ENCODE peak calls at places on chromosomes 7 and 10, in eight cellular contexts. One of them, this sample, is unnamed.

GRCh38 chr10:30055094-30055701 is 4.2 kb downstream of the JCAD start:
- DNase-seq in psoas muscle: no peak
- DNase-seq in neural crest cell: no peak
- DNase-seq in frontal cortex: no peak
- DNase-seq in CD8-positive, alpha-beta T cell: no peak
- DNase-seq in brain microvascular endothelial cell: no peak
- DNase-seq in prostate gland: no peak
- DNase-seq in erythroblast: no peak
- DNase-seq in this sample: no peak

GRCh38 chr7:69445549-69445948 is 152.7 kb upstream of the AUTS2 start:
- DNase-seq in CD8-positive, alpha-beta T cell: no peak
- DNase-seq in frontal cortex: no peak
- DNase-seq in neural crest cell: no peak
- DNase-seq in prostate gland: no peak
- DNase-seq in erythroblast: no peak
- DNase-seq in brain microvascular endothelial cell: no peak
- DNase-seq in psoas muscle: no peak
- DNase-seq in this sample: no peak

GRCh38 chr10:72800000-72800740 is 93.4 kb upstream of the OIT3 start:
- DNase-seq in brain microvascular endothelial cell: no peak
- DNase-seq in erythroblast: no peak
- DNase-seq in CD8-positive, alpha-beta T cell: no peak
- DNase-seq in neural crest cell: no peak
- DNase-seq in frontal cortex: no peak
- DNase-seq in prostate gland: no peak
- DNase-seq in psoas muscle: no peak
- DNase-seq in this sample: no peak

GRCh38 chr10:6980353-6980752 is 400.3 kb upstream of the PRKCQ start:
- DNase-seq in CD8-positive, alpha-beta T cell: no peak
- DNase-seq in brain microvascular endothelial cell: no peak
- DNase-seq in frontal cortex: no peak
- DNase-seq in erythroblast: no peak
- DNase-seq in psoas muscle: no peak
- DNase-seq in neural crest cell: no peak
- DNase-seq in prostate gland: no peak
- DNase-seq in this sample: no peak

GRCh38 chr7:107742678-107743566 is 1.0 kb upstream of the CBLL1 start:
- DNase-seq in prostate gland: peak
- DNase-seq in neural crest cell: no peak
- DNase-seq in CD8-positive, alpha-beta T cell: peak
- DNase-seq in erythroblast: no peak
- DNase-seq in brain microvascular endothelial cell: no peak
- DNase-seq in frontal cortex: peak
- DNase-seq in psoas muscle: peak
- DNase-seq in this sample: no peak

GRCh38 chr10:50295367-50295766 is 44.1 kb upstream of the ASAH2 start:
- DNase-seq in erythroblast: no peak
- DNase-seq in frontal cortex: no peak
- DNase-seq in brain microvascular endothelial cell: no peak
- DNase-seq in neural crest cell: no peak
- DNase-seq in prostate gland: no peak
- DNase-seq in psoas muscle: no peak
- DNase-seq in CD8-positive, alpha-beta T cell: no peak
- DNase-seq in this sample: no peak

GRCh38 chr10:119665901-119666708 is 14.9 kb downstream of the BAG3 start:
- DNase-seq in psoas muscle: no peak
- DNase-seq in brain microvascular endothelial cell: no peak
- DNase-seq in CD8-positive, alpha-beta T cell: no peak
- DNase-seq in erythroblast: no peak
- DNase-seq in frontal cortex: no peak
- DNase-seq in neural crest cell: no peak
- DNase-seq in prostate gland: no peak
- DNase-seq in this sample: no peak

GRCh38 chr10:47024399-47025252 is 113.4 kb downstream of the PTPN20 start:
- DNase-seq in brain microvascular endothelial cell: peak
- DNase-seq in neural crest cell: peak
- DNase-seq in frontal cortex: peak
- DNase-seq in prostate gland: peak
- DNase-seq in CD8-positive, alpha-beta T cell: peak
- DNase-seq in erythroblast: peak
- DNase-seq in psoas muscle: peak
- DNase-seq in this sample: peak

GRCh38 chr10:126583507-126584200 is 86.8 kb downstream of the C10orf90 start:
- DNase-seq in neural crest cell: no peak
- DNase-seq in brain microvascular endothelial cell: no peak
- DNase-seq in CD8-positive, alpha-beta T cell: no peak
- DNase-seq in erythroblast: no peak
- DNase-seq in frontal cortex: no peak
- DNase-seq in psoas muscle: no peak
- DNase-seq in prostate gland: no peak
- DNase-seq in this sample: no peak

GRCh38 chr10:13660545-13660920 is 73.8 kb downstream of the PRPF18 start:
- DNase-seq in neural crest cell: no peak
- DNase-seq in psoas muscle: no peak
- DNase-seq in CD8-positive, alpha-beta T cell: no peak
- DNase-seq in prostate gland: no peak
- DNase-seq in frontal cortex: no peak
- DNase-seq in brain microvascular endothelial cell: no peak
- DNase-seq in erythroblast: no peak
- DNase-seq in this sample: no peak

GRCh38 chr10:92965314-92965713 is 95.3 kb upstream of the CYP26C1 start:
- DNase-seq in frontal cortex: no peak
- DNase-seq in neural crest cell: no peak
- DNase-seq in prostate gland: no peak
- DNase-seq in CD8-positive, alpha-beta T cell: no peak
- DNase-seq in psoas muscle: no peak
- DNase-seq in erythroblast: peak
- DNase-seq in brain microvascular endothelial cell: no peak
- DNase-seq in this sample: no peak

GRCh38 chr7:98217623-98218582 is 6.7 kb downstream of the BHLHA15 start:
- DNase-seq in brain microvascular endothelial cell: no peak
- DNase-seq in prostate gland: no peak
- DNase-seq in CD8-positive, alpha-beta T cell: no peak
- DNase-seq in psoas muscle: peak
- DNase-seq in erythroblast: no peak
- DNase-seq in frontal cortex: peak
- DNase-seq in neural crest cell: peak
- DNase-seq in this sample: no peak

GRCh38 chr10:13871087-13871486 is 284.3 kb downstream of the PRPF18 start:
- DNase-seq in prostate gland: no peak
- DNase-seq in CD8-positive, alpha-beta T cell: no peak
- DNase-seq in erythroblast: no peak
- DNase-seq in psoas muscle: no peak
- DNase-seq in frontal cortex: no peak
- DNase-seq in brain microvascular endothelial cell: no peak
- DNase-seq in neural crest cell: no peak
- DNase-seq in this sample: no peak

GRCh38 chr10:72658696-72659400 is 33.0 kb upstream of the MICU1 start:
- DNase-seq in erythroblast: no peak
- DNase-seq in frontal cortex: no peak
- DNase-seq in brain microvascular endothelial cell: no peak
- DNase-seq in prostate gland: no peak
- DNase-seq in CD8-positive, alpha-beta T cell: no peak
- DNase-seq in psoas muscle: no peak
- DNase-seq in neural crest cell: no peak
- DNase-seq in this sample: no peak

GRCh38 chr10:25758041-25758457 is 176.0 kb upstream of the MYO3A start:
- DNase-seq in frontal cortex: peak
- DNase-seq in brain microvascular endothelial cell: peak
- DNase-seq in prostate gland: no peak
- DNase-seq in CD8-positive, alpha-beta T cell: no peak
- DNase-seq in erythroblast: peak
- DNase-seq in neural crest cell: peak
- DNase-seq in psoas muscle: no peak
- DNase-seq in this sample: no peak

GRCh38 chr7:21256310-21256877 is 171.5 kb upstream of the SP4 start:
- DNase-seq in brain microvascular endothelial cell: peak
- DNase-seq in psoas muscle: no peak
- DNase-seq in frontal cortex: peak
- DNase-seq in prostate gland: peak
- DNase-seq in neural crest cell: no peak
- DNase-seq in CD8-positive, alpha-beta T cell: peak
- DNase-seq in erythroblast: peak
- DNase-seq in this sample: no peak

GRCh38 chr10:73954737-73955136 is 43.2 kb upstream of the VCL start:
- DNase-seq in neural crest cell: no peak
- DNase-seq in psoas muscle: no peak
- DNase-seq in CD8-positive, alpha-beta T cell: no peak
- DNase-seq in brain microvascular endothelial cell: no peak
- DNase-seq in prostate gland: no peak
- DNase-seq in erythroblast: no peak
- DNase-seq in frontal cortex: no peak
- DNase-seq in this sample: no peak

GRCh38 chr10:119522747-119523426 is 19.6 kb downstream of the RGS10 start:
- DNase-seq in frontal cortex: no peak
- DNase-seq in erythroblast: no peak
- DNase-seq in CD8-positive, alpha-beta T cell: no peak
- DNase-seq in brain microvascular endothelial cell: no peak
- DNase-seq in prostate gland: no peak
- DNase-seq in psoas muscle: no peak
- DNase-seq in neural crest cell: no peak
- DNase-seq in this sample: no peak

GRCh38 chr7:27147211-27148030 is at the start of gene HOXA6:
- DNase-seq in frontal cortex: no peak
- DNase-seq in prostate gland: peak
- DNase-seq in erythroblast: no peak
- DNase-seq in psoas muscle: peak
- DNase-seq in CD8-positive, alpha-beta T cell: no peak
- DNase-seq in brain microvascular endothelial cell: no peak
- DNase-seq in neural crest cell: no peak
- DNase-seq in this sample: no peak

GRCh38 chr7:138755831-138756590 is 41.8 kb upstream of the TMEM213 start:
- DNase-seq in frontal cortex: no peak
- DNase-seq in CD8-positive, alpha-beta T cell: no peak
- DNase-seq in brain microvascular endothelial cell: no peak
- DNase-seq in psoas muscle: no peak
- DNase-seq in erythroblast: no peak
- DNase-seq in neural crest cell: no peak
- DNase-seq in prostate gland: no peak
- DNase-seq in this sample: no peak

GRCh38 chr7:47785923-47786556 is 162.2 kb downstream of the PKD1L1 start:
- DNase-seq in psoas muscle: no peak
- DNase-seq in brain microvascular endothelial cell: no peak
- DNase-seq in prostate gland: no peak
- DNase-seq in CD8-positive, alpha-beta T cell: no peak
- DNase-seq in frontal cortex: no peak
- DNase-seq in neural crest cell: no peak
- DNase-seq in erythroblast: no peak
- DNase-seq in this sample: no peak